ENCODE peak calls at places on chromosome 3, in eight cellular contexts. P, H, K, Y, R, M, G and B are unnamed samples.

GRCh38 chr3:13540332-13540995 is 8.5 kb upstream of the FBLN2 start:
- DNase-seq in H (no peak), G (no peak), P (no peak), K (no peak), M (no peak), Y (no peak), R (no peak), B (no peak)

GRCh38 chr3:157913052-157913451 is 193.2 kb downstream of the SHOX2 start:
- DNase-seq in R (no peak), M (no peak), Y (no peak), K (no peak), P (no peak), G (no peak), H (no peak), B (no peak)

GRCh38 chr3:69855436-69856162 is 116.3 kb downstream of the MITF start:
- DNase-seq in R (no peak), K (no peak), Y (no peak), H (no peak), P (no peak), M (no peak), G (no peak), B (peak; percentile 43)

GRCh38 chr3:57158813-57159678 is 6.1 kb downstream of the IL17RD start:
- DNase-seq in Y (no peak), G (no peak), K (no peak), H (no peak), M (no peak), R (no peak), P (no peak), B (no peak)

GRCh38 chr3:195095035-195095703 is 175.8 kb downstream of the XXYLT1 start:
- DNase-seq in K (peak; percentile 78), Y (no peak), P (no peak), M (no peak), H (no peak), R (no peak), G (no peak), B (peak; percentile 78)

GRCh38 chr3:67648701-67649100 is 5.7 kb downstream of the SUCLG2 start:
- DNase-seq in K (no peak), G (no peak), P (no peak), H (no peak), Y (no peak), M (no peak), R (no peak), B (no peak)

GRCh38 chr3:2133191-2133590 is 34.5 kb downstream of the CNTN4 start:
- DNase-seq in G (no peak), P (no peak), R (no peak), Y (no peak), H (no peak), K (no peak), M (no peak), B (no peak)

GRCh38 chr3:11661827-11662226 is 18.1 kb upstream of the VGLL4 start:
- DNase-seq in M (no peak), R (no peak), K (no peak), Y (no peak), H (no peak), G (no peak), P (no peak), B (no peak)

GRCh38 chr3:56365905-56366640 is 102.2 kb downstream of the ERC2 start:
- DNase-seq in R (no peak), G (no peak), K (no peak), M (no peak), H (no peak), Y (no peak), P (no peak), B (no peak)